ENCODE peak calls at places on chromosome 9, in seven cellular contexts. One of them, this sample, is unnamed.

GRCh38 chr9:111731916-111732315 is 62.8 kb downstream of the SHOC1 start:
- DNase-seq in CD8-positive, alpha-beta T cell: no peak
- DNase-seq in endodermal cell: no peak
- DNase-seq in neural crest cell: no peak
- DNase-seq in uterus: no peak
- DNase-seq in tibial artery: no peak
- DNase-seq in body of pancreas: no peak
- DNase-seq in this sample: no peak

GRCh38 chr9:127711831-127712274 is 3.6 kb downstream of the PTRH1 start:
- DNase-seq in CD8-positive, alpha-beta T cell: no peak
- DNase-seq in endodermal cell: peak
- DNase-seq in neural crest cell: no peak
- DNase-seq in uterus: no peak
- DNase-seq in tibial artery: no peak
- DNase-seq in body of pancreas: no peak
- DNase-seq in this sample: no peak

GRCh38 chr9:68672625-68673024 is 32.4 kb upstream of the PIP5K1B start:
- DNase-seq in CD8-positive, alpha-beta T cell: no peak
- DNase-seq in endodermal cell: no peak
- DNase-seq in neural crest cell: no peak
- DNase-seq in uterus: no peak
- DNase-seq in tibial artery: no peak
- DNase-seq in body of pancreas: no peak
- DNase-seq in this sample: no peak

GRCh38 chr9:137899551-137900360 is 22.2 kb downstream of the CACNA1B start:
- DNase-seq in CD8-positive, alpha-beta T cell: no peak
- DNase-seq in endodermal cell: peak
- DNase-seq in neural crest cell: no peak
- DNase-seq in uterus: no peak
- DNase-seq in tibial artery: peak
- DNase-seq in body of pancreas: no peak
- DNase-seq in this sample: no peak

GRCh38 chr9:20753761-20754160 is 69.7 kb downstream of the FOCAD start:
- DNase-seq in CD8-positive, alpha-beta T cell: no peak
- DNase-seq in endodermal cell: no peak
- DNase-seq in neural crest cell: no peak
- DNase-seq in uterus: no peak
- DNase-seq in tibial artery: no peak
- DNase-seq in body of pancreas: no peak
- DNase-seq in this sample: no peak

GRCh38 chr9:130112244-130113151 is 58.8 kb downstream of the GPR107 start:
- DNase-seq in CD8-positive, alpha-beta T cell: no peak
- DNase-seq in endodermal cell: no peak
- DNase-seq in neural crest cell: no peak
- DNase-seq in uterus: no peak
- DNase-seq in tibial artery: no peak
- DNase-seq in body of pancreas: no peak
- DNase-seq in this sample: no peak

GRCh38 chr9:77455312-77455927 is 192.7 kb downstream of the GNA14 start:
- DNase-seq in CD8-positive, alpha-beta T cell: peak
- DNase-seq in endodermal cell: peak
- DNase-seq in neural crest cell: no peak
- DNase-seq in uterus: no peak
- DNase-seq in tibial artery: no peak
- DNase-seq in body of pancreas: no peak
- DNase-seq in this sample: no peak

GRCh38 chr9:127034691-127035090 is 87.7 kb downstream of the ANGPTL2 start:
- DNase-seq in CD8-positive, alpha-beta T cell: no peak
- DNase-seq in endodermal cell: peak
- DNase-seq in neural crest cell: no peak
- DNase-seq in uterus: no peak
- DNase-seq in tibial artery: peak
- DNase-seq in body of pancreas: no peak
- DNase-seq in this sample: no peak

GRCh38 chr9:89497181-89497963 is 541 bp downstream of the SEMA4D start:
- DNase-seq in CD8-positive, alpha-beta T cell: no peak
- DNase-seq in endodermal cell: peak
- DNase-seq in neural crest cell: peak
- DNase-seq in uterus: no peak
- DNase-seq in tibial artery: no peak
- DNase-seq in body of pancreas: peak
- DNase-seq in this sample: no peak

GRCh38 chr9:98272083-98272482 is 16.6 kb upstream of the TBC1D2 start:
- DNase-seq in CD8-positive, alpha-beta T cell: no peak
- DNase-seq in endodermal cell: peak
- DNase-seq in neural crest cell: no peak
- DNase-seq in uterus: no peak
- DNase-seq in tibial artery: no peak
- DNase-seq in body of pancreas: no peak
- DNase-seq in this sample: no peak

GRCh38 chr9:128120061-128120740 is 7.3 kb downstream of the PTGES2 start:
- DNase-seq in CD8-positive, alpha-beta T cell: no peak
- DNase-seq in endodermal cell: no peak
- DNase-seq in neural crest cell: no peak
- DNase-seq in uterus: peak
- DNase-seq in tibial artery: no peak
- DNase-seq in body of pancreas: no peak
- DNase-seq in this sample: no peak

GRCh38 chr9:80878556-80878955 is 810.8 kb downstream of the TLE1 start:
- DNase-seq in CD8-positive, alpha-beta T cell: no peak
- DNase-seq in endodermal cell: no peak
- DNase-seq in neural crest cell: no peak
- DNase-seq in uterus: no peak
- DNase-seq in tibial artery: no peak
- DNase-seq in body of pancreas: no peak
- DNase-seq in this sample: no peak

GRCh38 chr9:76876098-76876497 is 29.8 kb downstream of the PRUNE2 start:
- DNase-seq in CD8-positive, alpha-beta T cell: no peak
- DNase-seq in endodermal cell: no peak
- DNase-seq in neural crest cell: no peak
- DNase-seq in uterus: no peak
- DNase-seq in tibial artery: no peak
- DNase-seq in body of pancreas: no peak
- DNase-seq in this sample: no peak

GRCh38 chr9:134936762-134937555 is 19.2 kb upstream of the FCN1 start:
- DNase-seq in CD8-positive, alpha-beta T cell: no peak
- DNase-seq in endodermal cell: no peak
- DNase-seq in neural crest cell: no peak
- DNase-seq in uterus: no peak
- DNase-seq in tibial artery: no peak
- DNase-seq in body of pancreas: no peak
- DNase-seq in this sample: no peak

GRCh38 chr9:134326754-134327526 is 685 bp downstream of the RXRA start:
- DNase-seq in CD8-positive, alpha-beta T cell: no peak
- DNase-seq in endodermal cell: peak
- DNase-seq in neural crest cell: peak
- DNase-seq in uterus: no peak
- DNase-seq in tibial artery: peak
- DNase-seq in body of pancreas: no peak
- DNase-seq in this sample: no peak

GRCh38 chr9:7089794-7090193 is 332.0 kb downstream of the KDM4C start:
- DNase-seq in CD8-positive, alpha-beta T cell: no peak
- DNase-seq in endodermal cell: no peak
- DNase-seq in neural crest cell: no peak
- DNase-seq in uterus: no peak
- DNase-seq in tibial artery: no peak
- DNase-seq in body of pancreas: no peak
- DNase-seq in this sample: no peak

GRCh38 chr9:77725820-77726219 is 77.7 kb upstream of the GNA14 start:
- DNase-seq in CD8-positive, alpha-beta T cell: no peak
- DNase-seq in endodermal cell: no peak
- DNase-seq in neural crest cell: no peak
- DNase-seq in uterus: no peak
- DNase-seq in tibial artery: no peak
- DNase-seq in body of pancreas: no peak
- DNase-seq in this sample: no peak

GRCh38 chr9:124467410-124468060 is 17.3 kb downstream of the ADGRD2 start:
- DNase-seq in CD8-positive, alpha-beta T cell: no peak
- DNase-seq in endodermal cell: no peak
- DNase-seq in neural crest cell: no peak
- DNase-seq in uterus: no peak
- DNase-seq in tibial artery: no peak
- DNase-seq in body of pancreas: no peak
- DNase-seq in this sample: no peak

GRCh38 chr9:23621166-23621565 is 204.9 kb downstream of the ELAVL2 start:
- DNase-seq in CD8-positive, alpha-beta T cell: no peak
- DNase-seq in endodermal cell: no peak
- DNase-seq in neural crest cell: no peak
- DNase-seq in uterus: no peak
- DNase-seq in tibial artery: no peak
- DNase-seq in body of pancreas: no peak
- DNase-seq in this sample: no peak

GRCh38 chr9:38259519-38260218 is 132.8 kb upstream of the ALDH1B1 start:
- DNase-seq in CD8-positive, alpha-beta T cell: peak
- DNase-seq in endodermal cell: no peak
- DNase-seq in neural crest cell: no peak
- DNase-seq in uterus: no peak
- DNase-seq in tibial artery: no peak
- DNase-seq in body of pancreas: no peak
- DNase-seq in this sample: no peak

GRCh38 chr9:101968392-101968791 is 229.9 kb upstream of the GRIN3A start:
- DNase-seq in CD8-positive, alpha-beta T cell: no peak
- DNase-seq in endodermal cell: no peak
- DNase-seq in neural crest cell: no peak
- DNase-seq in uterus: no peak
- DNase-seq in tibial artery: no peak
- DNase-seq in body of pancreas: no peak
- DNase-seq in this sample: no peak

GRCh38 chr9:138120511-138121437 is 243.2 kb downstream of the CACNA1B start:
- DNase-seq in CD8-positive, alpha-beta T cell: no peak
- DNase-seq in endodermal cell: no peak
- DNase-seq in neural crest cell: no peak
- DNase-seq in uterus: no peak
- DNase-seq in tibial artery: no peak
- DNase-seq in body of pancreas: no peak
- DNase-seq in this sample: no peak

GRCh38 chr9:14173730-14174129 is 140.2 kb downstream of the NFIB start:
- DNase-seq in CD8-positive, alpha-beta T cell: no peak
- DNase-seq in endodermal cell: no peak
- DNase-seq in neural crest cell: no peak
- DNase-seq in uterus: no peak
- DNase-seq in tibial artery: no peak
- DNase-seq in body of pancreas: peak
- DNase-seq in this sample: no peak

GRCh38 chr9:96061293-96061987 is 185.9 kb downstream of the ERCC6L2 start:
- DNase-seq in CD8-positive, alpha-beta T cell: peak
- DNase-seq in endodermal cell: peak
- DNase-seq in neural crest cell: peak
- DNase-seq in uterus: no peak
- DNase-seq in tibial artery: no peak
- DNase-seq in body of pancreas: peak
- DNase-seq in this sample: no peak

GRCh38 chr9:83199240-83199639 is 136.3 kb upstream of the RASEF start:
- DNase-seq in CD8-positive, alpha-beta T cell: no peak
- DNase-seq in endodermal cell: peak
- DNase-seq in neural crest cell: peak
- DNase-seq in uterus: no peak
- DNase-seq in tibial artery: no peak
- DNase-seq in body of pancreas: peak
- DNase-seq in this sample: peak

GRCh38 chr9:114653556-114654159 is 3.9 kb downstream of the TEX53 start:
- DNase-seq in CD8-positive, alpha-beta T cell: peak
- DNase-seq in endodermal cell: peak
- DNase-seq in neural crest cell: peak
- DNase-seq in uterus: peak
- DNase-seq in tibial artery: peak
- DNase-seq in body of pancreas: peak
- DNase-seq in this sample: peak
- TF ChIP-seq CTCF in CD8-positive, alpha-beta T cell: peak
- TF ChIP-seq CTCF in endodermal cell: peak
- TF ChIP-seq CTCF in neural crest cell: peak
- TF ChIP-seq CTCF in uterus: peak
- TF ChIP-seq CTCF in tibial artery: peak
- TF ChIP-seq CTCF in body of pancreas: peak
- TF ChIP-seq CTCF in this sample: peak

GRCh38 chr9:91422832-91423711 is 560 bp downstream of the NFIL3 start:
- DNase-seq in CD8-positive, alpha-beta T cell: peak
- DNase-seq in endodermal cell: peak
- DNase-seq in neural crest cell: peak
- DNase-seq in uterus: peak
- DNase-seq in tibial artery: peak
- DNase-seq in body of pancreas: peak
- DNase-seq in this sample: peak
- TF ChIP-seq CTCF in CD8-positive, alpha-beta T cell: no peak
- TF ChIP-seq CTCF in endodermal cell: peak
- TF ChIP-seq CTCF in neural crest cell: peak
- TF ChIP-seq CTCF in uterus: peak
- TF ChIP-seq CTCF in tibial artery: no peak
- TF ChIP-seq CTCF in body of pancreas: no peak
- TF ChIP-seq CTCF in this sample: peak

DNA sequence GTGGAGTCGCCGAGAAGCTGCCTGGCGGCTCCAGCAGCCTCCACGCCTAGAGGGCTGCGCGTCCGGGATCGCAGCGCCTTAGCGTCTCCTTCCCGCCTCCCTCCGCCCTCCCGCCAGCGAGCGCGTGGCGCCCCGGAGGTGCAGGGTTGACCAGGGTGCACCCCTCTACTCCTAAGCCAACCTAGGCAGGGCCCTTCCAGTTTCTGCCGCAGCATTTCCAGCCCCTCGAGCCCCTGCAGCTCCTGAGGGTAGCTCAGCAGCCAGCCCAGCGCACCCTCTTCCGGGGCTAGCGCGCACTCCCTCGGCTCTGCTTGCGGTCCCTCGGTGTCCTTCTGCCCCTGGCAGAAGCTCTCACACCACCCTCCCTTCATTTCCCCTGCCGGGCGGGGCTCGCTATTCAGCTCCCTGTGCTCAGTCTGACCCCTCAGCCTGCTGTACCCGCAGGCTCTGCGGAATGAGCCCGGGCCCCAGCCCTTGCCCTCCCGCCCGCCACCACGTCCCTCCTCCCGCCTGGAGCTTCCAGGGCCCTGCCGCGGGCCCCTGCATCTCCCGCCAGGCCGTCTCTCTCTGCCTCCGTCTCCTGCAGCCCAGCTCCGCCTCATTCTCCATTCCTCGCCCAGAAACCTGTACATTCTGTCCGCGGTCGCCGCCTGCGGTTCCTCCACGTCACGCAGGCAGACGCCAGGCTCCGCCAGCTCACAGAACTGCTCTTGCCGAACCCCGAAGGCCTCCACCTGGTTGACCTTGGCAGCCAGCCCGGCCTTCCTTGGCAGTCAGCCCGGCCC is 61.8 kb downstream of the SPATA31C2 start:
- DNase-seq in CD8-positive, alpha-beta T cell: no peak
- DNase-seq in endodermal cell: peak
- DNase-seq in neural crest cell: peak
- DNase-seq in uterus: peak
- DNase-seq in tibial artery: peak
- DNase-seq in body of pancreas: peak
- DNase-seq in this sample: no peak
- TF ChIP-seq CTCF in CD8-positive, alpha-beta T cell: no peak
- TF ChIP-seq CTCF in endodermal cell: peak
- TF ChIP-seq CTCF in neural crest cell: peak
- TF ChIP-seq CTCF in uterus: peak
- TF ChIP-seq CTCF in tibial artery: peak
- TF ChIP-seq CTCF in body of pancreas: no peak
- TF ChIP-seq CTCF in this sample: peak

DNA sequence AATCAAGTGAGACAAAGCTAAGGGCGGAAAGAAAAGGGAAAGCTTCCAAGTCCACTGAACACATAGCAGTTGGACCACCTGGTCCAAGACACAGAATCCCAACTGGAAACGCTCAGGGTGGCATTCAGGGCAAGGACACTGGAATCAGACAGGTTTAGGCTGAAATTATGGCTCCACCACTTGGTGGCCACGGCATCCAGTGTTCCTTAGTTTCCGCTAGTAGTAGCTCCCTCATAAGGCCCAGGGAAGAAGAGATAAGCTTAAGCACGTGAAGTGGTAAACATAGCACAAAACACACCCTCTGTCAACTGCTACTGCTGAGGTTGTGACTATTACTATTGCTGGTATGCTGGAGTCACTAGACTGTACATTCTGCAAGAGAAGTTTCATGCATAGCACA is 209.4 kb downstream of the GLIS3 start:
- DNase-seq in CD8-positive, alpha-beta T cell: no peak
- DNase-seq in endodermal cell: peak
- DNase-seq in neural crest cell: no peak
- DNase-seq in uterus: no peak
- DNase-seq in tibial artery: no peak
- DNase-seq in body of pancreas: no peak
- DNase-seq in this sample: no peak
- TF ChIP-seq CTCF in CD8-positive, alpha-beta T cell: no peak
- TF ChIP-seq CTCF in endodermal cell: peak
- TF ChIP-seq CTCF in neural crest cell: no peak
- TF ChIP-seq CTCF in uterus: no peak
- TF ChIP-seq CTCF in tibial artery: no peak
- TF ChIP-seq CTCF in body of pancreas: no peak
- TF ChIP-seq CTCF in this sample: no peak